ENCODE peak calls at places on chromosome 2, in five cellular contexts. T is A172; E is kidney glomerular epithelial cell; I is choroid plexus epithelial cell; L is stimulated activated CD4-positive, alpha-beta T cell treated with anti-CD3 and anti-CD28 coated beads, Interleukin-4, amount 100 ng/mL, for 24 hours. M is an unnamed sample.

GRCh38 chr2:180133736-180134135 is 126.6 kb upstream of the CWC22 start:
- DNase-seq in E (no peak), I (no peak), L (no peak), T (no peak), M (no peak)

GRCh38 chr2:85161626-85161960 is 28.4 kb downstream of the TCF7L1 start:
- DNase-seq in I (no peak), L (no peak), T (peak; percentile 78), E (no peak), M (no peak)

GRCh38 chr2:157439792-157440186 is 4.1 kb downstream of the CYTIP start:
- DNase-seq in T (no peak), L (peak; percentile 71), I (no peak), E (no peak), M (no peak)

GRCh38 chr2:145184741-145185671 is 665.1 kb upstream of the ZEB2 start:
- DNase-seq in T (no peak), E (no peak), I (peak; percentile 48), L (no peak), M (no peak)

GRCh38 chr2:84735383-84735782 is 145.5 kb downstream of the TRABD2A start:
- DNase-seq in L (no peak), T (no peak), I (no peak), E (no peak), M (no peak)

GRCh38 chr2:207869784-207870778 is 100.4 kb upstream of the FZD5 start:
- DNase-seq in L (no peak), I (peak; percentile 79), E (peak; percentile 97), T (peak; percentile 86), M (peak; percentile 87)

GRCh38 chr2:237113026-237113810 is 27.5 kb downstream of the COPS8 start:
- DNase-seq in L (no peak), I (no peak), T (no peak), E (no peak), M (no peak)

GRCh38 chr2:203688798-203689197 is 17.6 kb upstream of the CD28 start:
- DNase-seq in I (peak; percentile 93), L (no peak), E (no peak), T (peak; percentile 60), M (no peak)

GRCh38 chr2:193900292-193900691 is 1705.6 kb upstream of the TMEFF2 start:
- DNase-seq in L (no peak), T (no peak), I (no peak), E (no peak), M (no peak)

GRCh38 chr2:127174176-127174575 is 45.9 kb downstream of the CYP27C1 start:
- DNase-seq in L (no peak), T (peak; percentile 44), I (peak; percentile 74), E (peak; percentile 10), M (peak; percentile 57)

GRCh38 chr2:113700186-113700841 is 56.1 kb downstream of the SLC35F5 start:
- DNase-seq in E (no peak), T (peak; percentile 79), L (peak; percentile 59), I (no peak), M (no peak)

GRCh38 chr2:201275991-201276390 is 15.7 kb downstream of the CASP8 start:
- DNase-seq in I (no peak), E (no peak), T (no peak), L (no peak), M (no peak)

GRCh38 chr2:96143848-96144480 is 1.3 kb downstream of the DUSP2 start:
- DNase-seq in I (no peak), T (no peak), L (no peak), E (no peak), M (no peak)

GRCh38 chr2:149692837-149693518 is 105.4 kb upstream of the MMADHC start:
- DNase-seq in T (no peak), E (peak; percentile 16), L (no peak), I (peak; percentile 25), M (no peak)

GRCh38 chr2:101972621-101973434 is 18.9 kb upstream of the IL1R2 start:
- DNase-seq in I (peak; percentile 97), T (no peak), E (peak; percentile 48), L (no peak), M (no peak)

GRCh38 chr2:213476641-213477040 is 192.4 kb downstream of the SPAG16 start:
- DNase-seq in E (no peak), L (no peak), T (no peak), I (peak; percentile 1), M (no peak)

GRCh38 chr2:205188516-205189138 is 493.7 kb upstream of the NRP2 start:
- DNase-seq in T (peak; percentile 30), E (no peak), I (peak; percentile 95), L (no peak), M (no peak)

GRCh38 chr2:221060335-221060734 is 511.8 kb downstream of the EPHA4 start:
- DNase-seq in T (no peak), E (no peak), I (no peak), L (no peak), M (no peak)

GRCh38 chr2:214038186-214038585 is 372.7 kb upstream of the VWC2L start:
- DNase-seq in L (no peak), T (no peak), E (no peak), I (no peak), M (no peak)

GRCh38 chr2:195363496-195363895 is 293.5 kb upstream of the SLC39A10 start:
- DNase-seq in T (no peak), L (no peak), I (peak; percentile 75), E (peak; percentile 64), M (no peak)